ENCODE peak calls at places on chromosomes 5 and 9, in four cellular contexts. J is fibroblast of gingiva, V is H9, W is dorsolateral prefrontal cortex. G is an unnamed sample.

GRCh38 chr9:76818271-76818670 is 54.0 kb downstream of the PCA3 start:
- DNase-seq in W (peak), V (peak), J (peak), G (peak)

GRCh38 chr5:102750435-102750834 is 4.7 kb upstream of the PAM start:
- DNase-seq in J (no peak), V (no peak), W (no peak), G (no peak)

GRCh38 chr9:89661956-89662717 is 57.3 kb downstream of the GADD45G start:
- DNase-seq in J (peak), V (peak), W (peak), G (peak)

GRCh38 chr5:81854915-81855314 is 104.0 kb upstream of the SSBP2 start:
- DNase-seq in W (no peak), V (no peak), J (no peak), G (no peak)

GRCh38 chr5:21152611-21153010 is 1164.6 kb upstream of the CDH18 start:
- DNase-seq in V (no peak), J (peak), W (no peak), G (peak)

GRCh38 chr9:137368431-137369110 is 54.4 kb downstream of the EXD3 start:
- DNase-seq in W (peak), V (peak), J (no peak), G (no peak)

GRCh38 chr9:106878943-106879916 is 16.3 kb downstream of the ZNF462 start:
- DNase-seq in W (peak), V (no peak), J (peak), G (peak)

GRCh38 chr5:61333351-61334223 is 1.5 kb downstream of the ZSWIM6 start:
- DNase-seq in V (no peak), J (peak), W (no peak), G (no peak)

GRCh38 chr9:6552033-6552737 is 93.3 kb downstream of the GLDC start:
- DNase-seq in W (no peak), V (no peak), J (peak), G (peak)

GRCh38 chr5:73437126-73438047 is 11.2 kb downstream of the FOXD1 start:
- DNase-seq in W (no peak), V (peak), J (peak), G (peak)

GRCh38 chr9:17942498-17942897 is 363.6 kb downstream of the SH3GL2 start:
- DNase-seq in W (no peak), J (no peak), V (no peak), G (no peak)

GRCh38 chr5:121668635-121669034 is 183.0 kb upstream of the FTMT start:
- DNase-seq in J (no peak), V (no peak), W (no peak), G (peak)

GRCh38 chr9:90770339-90770738 is 31.3 kb upstream of the SYK start:
- DNase-seq in J (no peak), V (no peak), W (no peak), G (no peak)